ENCODE peak calls at places on chromosomes 13 and 19, in ten cellular contexts. X, B, W, O, T, Y, H, N, A and Q are unnamed samples.
A peak's percentile ranks its signal among the peaks of the same experiment; 100 is the strongest.

GRCh38 chr19:52778811-52779210 is 7.8 kb downstream of the ZNF600 start:
- DNase-seq in X (peak; percentile 0), B (no peak), W (no peak), O (no peak), T (no peak), Y (no peak), H (no peak), N (no peak), A (no peak), Q (no peak)

GRCh38 chr19:10352764-10353671 is 13.6 kb upstream of the ICAM3 start:
- DNase-seq in X (no peak), B (no peak), W (peak; percentile 88), O (no peak), T (peak; percentile 95), Y (no peak), H (peak; percentile 87), N (no peak), A (no peak), Q (peak; percentile 68)

GRCh38 chr13:94351292-94352000 is 128.0 kb downstream of the DCT start:
- DNase-seq in X (peak; percentile 72), B (peak; percentile 22), W (no peak), O (no peak), T (no peak), Y (no peak), H (no peak), N (no peak), A (no peak), Q (no peak)

GRCh38 chr13:40371531-40372125 is 294.8 kb downstream of the FOXO1 start:
- DNase-seq in X (no peak), B (no peak), W (no peak), O (no peak), T (no peak), Y (peak; percentile 35), H (no peak), N (no peak), A (no peak), Q (no peak)

GRCh38 chr13:29707876-29708543 is 112.5 kb upstream of the SLC7A1 start:
- DNase-seq in X (peak; percentile 45), B (peak; percentile 56), W (no peak), O (no peak), T (peak; percentile 74), Y (peak; percentile 68), H (peak; percentile 19), N (peak; percentile 48), A (no peak), Q (no peak)

GRCh38 chr13:45817833-45818232 is 33.7 kb downstream of the SIAH3 start:
- DNase-seq in X (peak; percentile 4), B (no peak), W (no peak), O (no peak), T (no peak), Y (peak; percentile 36), H (no peak), N (no peak), A (no peak), Q (no peak)

GRCh38 chr13:113928701-113929627 is 44.9 kb downstream of the C13orf46 start:
- DNase-seq in X (no peak), B (no peak), W (peak; percentile 98), O (peak; percentile 68), T (no peak), Y (no peak), H (peak; percentile 88), N (peak; percentile 46), A (peak; percentile 82), Q (peak; percentile 98)

GRCh38 chr13:43023244-43023931 is at the start of gene DNAJC15:
- DNase-seq in X (peak; percentile 87), B (peak; percentile 35), W (peak; percentile 95), O (peak; percentile 94), T (peak; percentile 70), Y (peak; percentile 87), H (peak; percentile 90), N (peak; percentile 86), A (peak; percentile 71), Q (peak; percentile 89)

GRCh38 chr19:43634877-43635560 is 4.6 kb downstream of the CADM4 start:
- DNase-seq in X (peak; percentile 3), B (no peak), W (no peak), O (no peak), T (peak; percentile 86), Y (no peak), H (no peak), N (no peak), A (no peak), Q (no peak)

GRCh38 chr13:92317066-92317465 is 909.5 kb upstream of the GPC6 start:
- DNase-seq in X (peak; percentile 82), B (no peak), W (no peak), O (no peak), T (no peak), Y (no peak), H (no peak), N (no peak), A (no peak), Q (no peak)

GRCh38 chr13:98510156-98510509 is 66.8 kb downstream of the STK24 start:
- DNase-seq in X (no peak), B (no peak), W (no peak), O (no peak), T (no peak), Y (peak; percentile 44), H (no peak), N (no peak), A (no peak), Q (no peak)

GRCh38 chr13:33279898-33280549 is 5.5 kb downstream of the STARD13 start:
- DNase-seq in X (peak; percentile 71), B (no peak), W (no peak), O (no peak), T (no peak), Y (no peak), H (no peak), N (no peak), A (no peak), Q (no peak)

GRCh38 chr13:44259045-44260042 is 114.3 kb upstream of the SERP2 start:
- DNase-seq in X (peak; percentile 89), B (no peak), W (peak; percentile 62), O (no peak), T (no peak), Y (no peak), H (no peak), N (peak; percentile 48), A (peak; percentile 49), Q (peak; percentile 66)

GRCh38 chr13:49935171-49936084 is 712 bp downstream of the SPRYD7 start:
- DNase-seq in X (peak; percentile 72), B (peak; percentile 47), W (no peak), O (no peak), T (peak; percentile 69), Y (no peak), H (peak; percentile 33), N (peak; percentile 38), A (no peak), Q (peak; percentile 71)

GRCh38 chr13:51453308-51453958 is 597 bp upstream of the INTS6 start:
- DNase-seq in X (peak; percentile 49), B (peak; percentile 78), W (peak; percentile 93), O (peak; percentile 97), T (peak; percentile 87), Y (peak; percentile 92), H (peak; percentile 86), N (peak; percentile 88), A (peak; percentile 47), Q (peak; percentile 83)

DNA sequence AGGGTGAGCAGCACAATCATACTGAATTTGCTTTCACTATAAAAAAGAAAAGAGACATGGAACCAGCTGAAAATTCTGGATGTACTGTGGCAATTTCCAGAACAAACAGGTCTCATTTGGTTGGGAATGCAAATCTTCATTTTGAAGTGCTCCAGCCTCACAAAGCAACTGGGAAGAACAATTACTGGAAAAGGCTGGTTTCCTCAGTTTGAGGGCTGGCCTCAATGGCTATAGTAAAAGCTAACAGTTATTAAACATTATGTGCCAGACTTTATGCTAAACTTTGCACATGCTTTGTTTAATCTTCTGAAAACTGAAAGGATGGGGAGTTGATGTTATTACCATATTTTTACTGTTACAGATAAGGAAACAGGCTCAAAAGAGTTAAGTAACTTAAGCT is 3.0 kb downstream of the OBI1 start:
- DNase-seq in X (no peak), B (no peak), W (no peak), O (no peak), T (no peak), Y (no peak), H (no peak), N (no peak), A (no peak), Q (no peak)
- TF ChIP-seq CTCF in X (no peak), B (no peak), W (no peak), O (no peak), T (no peak), Y (no peak), H (no peak), N (no peak), A (no peak), Q (no peak)

GRCh38 chr13:111925146-111925875 is 141.6 kb upstream of the SOX1 start:
- DNase-seq in X (no peak), B (no peak), W (no peak), O (peak; percentile 45), T (no peak), Y (no peak), H (no peak), N (no peak), A (no peak), Q (no peak)

GRCh38 chr13:111922086-111922485 is 144.9 kb upstream of the SOX1 start:
- DNase-seq in X (no peak), B (no peak), W (no peak), O (no peak), T (no peak), Y (no peak), H (no peak), N (no peak), A (no peak), Q (no peak)

GRCh38 chr13:111926501-111927180 is 140.3 kb upstream of the SOX1 start:
- DNase-seq in X (no peak), B (no peak), W (no peak), O (peak; percentile 40), T (no peak), Y (no peak), H (no peak), N (no peak), A (no peak), Q (no peak)

GRCh38 chr13:111927181-111927540 is 139.8 kb upstream of the SOX1 start:
- DNase-seq in X (no peak), B (no peak), W (no peak), O (peak; percentile 53), T (no peak), Y (no peak), H (no peak), N (no peak), A (no peak), Q (no peak)

GRCh38 chr13:111924676-111925075 is 142.3 kb upstream of the SOX1 start:
- DNase-seq in X (no peak), B (no peak), W (no peak), O (no peak), T (no peak), Y (no peak), H (no peak), N (no peak), A (no peak), Q (no peak)
- H3K27me3 ChIP-seq in X (no peaks in the 10 kb centered on the region), B (peaks cover 96% of the 10 kb centered on the region), W (no peaks in the 10 kb centered on the region), O (no peaks in the 10 kb centered on the region), T (no peaks in the 10 kb centered on the region), Y (no peaks in the 10 kb centered on the region), H (no peaks in the 10 kb centered on the region), N (no peaks in the 10 kb centered on the region), A (no peaks in the 10 kb centered on the region), Q (no peaks in the 10 kb centered on the region)

GRCh38 chr19:49887653-49888477 is 8.8 kb downstream of the IL4I1 start:
- DNase-seq in X (no peak), B (no peak), W (no peak), O (peak; percentile 73), T (no peak), Y (no peak), H (no peak), N (no peak), A (no peak), Q (no peak)
- H3K4me3 ChIP-seq in X (no peak overlapping the region), B (no peak overlapping the region), W (no peak overlapping the region), O (no peak overlapping the region), T (no peak overlapping the region), Y (no peak overlapping the region), H (no peak overlapping the region), N (no peak overlapping the region), A (no peak overlapping the region), Q (no peak overlapping the region)

GRCh38 chr13:89115307-89115706 is 1444.1 kb downstream of the SLITRK5 start:
- DNase-seq in X (no peak), B (peak; percentile 2), W (no peak), O (no peak), T (peak; percentile 2), Y (no peak), H (no peak), N (no peak), A (no peak), Q (no peak)
- TF ChIP-seq CTCF in X (peak; percentile 26), B (no peak), W (no peak), O (no peak), T (peak; percentile 47), Y (no peak), H (no peak), N (no peak), A (no peak), Q (no peak)